ENCODE peak calls at places on chromosomes 4 and X, in nine cellular contexts. V, B, W, Z, U, J, S, T and F are unnamed samples.

GRCh38 chr4:98728433-98728832 is 70.0 kb upstream of the TSPAN5 start:
- DNase-seq in V (no peak), B (no peak), W (peak; percentile 44), Z (no peak), U (peak; percentile 48), J (no peak), S (peak; percentile 69), T (no peak), F (peak; percentile 30)

GRCh38 chr4:24765331-24765990 is 29.9 kb upstream of the SOD3 start:
- DNase-seq in V (no peak), B (no peak), W (no peak), Z (no peak), U (no peak), J (no peak), S (peak; percentile 76), T (no peak), F (peak; percentile 23)

GRCh38 chr4:67877086-67877485 is 6.7 kb downstream of the TMPRSS11D start:
- DNase-seq in V (no peak), B (no peak), W (no peak), Z (no peak), U (no peak), J (no peak), S (no peak), T (no peak), F (no peak)

GRCh38 chr4:162841769-162842168 is 324.9 kb downstream of the NAF1 start:
- DNase-seq in V (no peak), B (no peak), W (no peak), Z (no peak), U (no peak), J (no peak), S (no peak), T (no peak), F (no peak)

GRCh38 chr4:30718021-30718888 is 1.9 kb upstream of the PCDH7 start:
- DNase-seq in V (no peak), B (peak; percentile 64), W (no peak), Z (peak; percentile 50), U (no peak), J (peak; percentile 74), S (peak; percentile 36), T (no peak), F (no peak)

GRCh38 chrX:44428989-44429627 is 85.6 kb upstream of the EFHC2 start:
- DNase-seq in V (no peak), B (no peak), W (no peak), Z (no peak), U (no peak), J (no peak), S (no peak), T (no peak), F (no peak)

GRCh38 chrX:6574762-6575161 is 39.8 kb upstream of the VCX3A start:
- DNase-seq in V (no peak), B (no peak), W (no peak), Z (no peak), U (no peak), J (peak; percentile 26), S (no peak), T (no peak), F (no peak)

GRCh38 chrX:40755291-40756249 is 20.2 kb upstream of the MED14 start:
- DNase-seq in V (no peak), B (no peak), W (no peak), Z (no peak), U (no peak), J (no peak), S (peak; percentile 39), T (no peak), F (no peak)

GRCh38 chrX:78747471-78747870 is at the start of gene LPAR4:
- DNase-seq in V (no peak), B (no peak), W (no peak), Z (no peak), U (peak; percentile 12), J (peak; percentile 26), S (no peak), T (no peak), F (no peak)

GRCh38 chr4:77881460-77882295 is 19.0 kb downstream of the MRPL1 start:
- DNase-seq in V (no peak), B (no peak), W (no peak), Z (no peak), U (peak; percentile 55), J (no peak), S (peak; percentile 52), T (no peak), F (no peak)

GRCh38 chr4:164357957-164358356 is 396.0 kb upstream of the SMIM31 start:
- DNase-seq in V (no peak), B (no peak), W (no peak), Z (no peak), U (no peak), J (no peak), S (peak; percentile 4), T (no peak), F (no peak)

GRCh38 chr4:7419961-7420660 is 14.6 kb downstream of the PSAPL1 start:
- DNase-seq in V (no peak), B (no peak), W (no peak), Z (peak; percentile 4), U (no peak), J (no peak), S (no peak), T (no peak), F (no peak)

GRCh38 chr4:113582737-113583136 is 178.8 kb downstream of the CAMK2D start:
- DNase-seq in V (no peak), B (no peak), W (no peak), Z (no peak), U (no peak), J (no peak), S (no peak), T (no peak), F (no peak)

GRCh38 chr4:114927881-114928280 is 185.5 kb downstream of the NDST4 start:
- DNase-seq in V (no peak), B (no peak), W (no peak), Z (no peak), U (no peak), J (no peak), S (no peak), T (no peak), F (no peak)

DNA sequence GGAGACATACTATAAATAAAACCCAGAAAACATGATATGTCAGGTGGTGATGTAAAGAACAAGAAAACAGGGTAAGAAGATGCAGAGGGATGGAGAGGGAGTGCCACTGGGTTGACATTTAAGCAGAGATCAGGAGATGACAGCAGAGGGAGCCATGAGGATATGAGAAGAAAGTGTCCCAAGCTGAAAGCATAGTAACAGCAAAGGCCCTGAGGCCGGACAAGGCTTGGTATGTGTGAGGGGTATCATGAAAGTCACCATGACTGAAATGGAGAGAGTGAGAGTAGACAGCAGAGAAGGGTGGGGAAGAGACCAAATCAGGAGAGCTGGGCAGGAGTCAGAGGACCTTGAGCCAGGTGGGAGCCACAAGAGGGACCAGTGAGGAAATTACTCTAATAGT is 3.4 kb downstream of the GPKOW start:
- DNase-seq in V (no peak), B (no peak), W (no peak), Z (no peak), U (peak; percentile 4), J (no peak), S (no peak), T (no peak), F (no peak)
- TF ChIP-seq CTCF in V (no peak), B (no peak), W (no peak), Z (no peak), U (no peak), J (no peak), S (no peak), T (no peak), F (no peak)

DNA sequence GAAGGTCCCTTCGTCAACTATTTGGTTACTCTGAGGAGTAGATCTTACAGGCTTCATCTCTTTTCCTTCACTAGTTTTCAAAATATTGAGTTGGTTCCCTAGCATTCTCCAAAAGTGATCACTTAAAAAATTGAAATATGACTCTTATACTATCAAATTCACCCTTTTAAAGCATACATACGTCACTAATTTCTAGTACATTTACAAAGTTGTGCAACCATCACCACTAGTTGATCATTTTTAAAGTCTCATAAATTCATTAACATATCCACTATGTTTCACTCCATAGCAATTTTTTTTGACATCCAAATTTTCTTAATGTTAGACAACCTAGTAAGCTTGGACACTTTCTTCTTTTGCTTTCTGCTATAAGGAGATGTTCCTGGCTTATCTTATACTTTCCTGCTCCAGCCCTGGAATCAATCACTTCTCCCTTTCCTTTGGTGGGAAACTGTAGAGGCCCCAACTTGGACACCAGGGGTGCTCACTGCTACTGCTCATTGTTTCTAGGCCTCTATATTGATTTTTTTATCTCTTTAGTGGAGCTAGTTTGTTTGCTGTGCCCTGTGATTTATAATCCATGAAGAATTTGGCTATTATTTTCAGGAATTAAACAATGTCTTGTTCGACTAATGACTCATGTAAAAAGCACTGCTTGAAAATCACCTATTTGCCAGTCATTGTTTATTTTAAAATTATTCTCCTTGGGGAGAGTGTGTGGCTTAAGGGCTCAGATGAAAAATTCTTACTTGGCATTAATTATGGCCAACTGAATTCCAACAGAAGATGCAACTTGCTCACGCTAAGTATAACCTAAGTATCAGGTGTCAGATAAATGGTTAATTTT is 4.0 kb upstream of the ZFX start:
- DNase-seq in V (no peak), B (no peak), W (peak; percentile 27), Z (no peak), U (peak; percentile 69), J (no peak), S (peak; percentile 54), T (no peak), F (peak; percentile 62)
- TF ChIP-seq CTCF in V (no peak), B (no peak), W (peak; percentile 31), Z (no peak), U (peak; percentile 14), J (no peak), S (no peak), T (no peak), F (no peak)

GRCh38 chrX:106752101-106752678 is 25.7 kb downstream of the RNF128 start:
- DNase-seq in V (no peak), B (no peak), W (no peak), Z (no peak), U (peak; percentile 18), J (no peak), S (peak; percentile 7), T (no peak), F (no peak)
- TF ChIP-seq CTCF in V (no peak), B (no peak), W (peak; percentile 45), Z (no peak), U (no peak), J (peak; percentile 14), S (peak; percentile 43), T (no peak), F (peak; percentile 42)

DNA sequence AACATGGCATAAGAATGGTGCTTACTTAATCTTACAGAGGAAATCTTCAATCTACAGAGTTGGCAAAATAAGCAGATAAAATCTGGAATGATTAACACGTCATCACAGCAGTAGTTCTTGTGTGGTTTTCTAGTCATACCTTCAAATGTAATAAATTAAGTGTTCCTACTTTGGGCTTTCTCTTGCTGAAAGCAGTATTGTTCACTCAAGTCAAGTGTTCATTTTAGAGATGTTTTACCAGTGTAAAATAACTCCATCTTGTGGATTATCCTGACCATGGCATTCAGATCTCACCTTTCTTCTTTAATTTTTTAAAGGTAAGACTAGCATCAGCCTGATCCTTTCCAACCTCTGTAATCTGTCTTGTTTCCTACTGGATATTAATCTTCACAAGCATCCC is 72.9 kb downstream of the ADAMTS3 start:
- DNase-seq in V (no peak), B (no peak), W (peak; percentile 10), Z (no peak), U (peak; percentile 22), J (no peak), S (no peak), T (no peak), F (no peak)
- TF ChIP-seq CTCF in V (no peak), B (no peak), W (peak; percentile 34), Z (no peak), U (peak; percentile 8), J (no peak), S (peak; percentile 11), T (no peak), F (peak; percentile 59)